ENCODE peak calls at places on chromosomes 16 and 17, in ten cellular contexts. R is kidney epithelial cell, X is cardiac fibroblast, Q is bronchial epithelial cell, N is left ventricle myocardium inferior, E is AG09319, A is endothelial cell, F is lower leg skin, M is H1, B is WERI-Rb-1. Z is an unnamed sample.

GRCh38 chr17:81039854-81040758 is 5.2 kb downstream of the BAIAP2 start:
- DNase-seq in M (no peak), Q (peak), R (no peak), X (peak), A (no peak), E (no peak), N (no peak), B (no peak), F (no peak), Z (no peak)

GRCh38 chr17:36705651-36706436 is 104.5 kb downstream of the MRM1 start:
- DNase-seq in B (peak), Q (peak), A (peak), X (peak), M (no peak), E (no peak), N (no peak), F (no peak), R (no peak), Z (peak)

GRCh38 chr17:76075364-76076099 is 951 bp downstream of the GALR2 start:
- DNase-seq in M (peak), F (no peak), B (no peak), X (peak), Q (no peak), R (no peak), N (no peak), A (peak), E (no peak), Z (peak)

GRCh38 chr16:3855142-3855541 is 25.4 kb downstream of the CREBBP start:
- DNase-seq in Q (no peak), M (no peak), X (no peak), N (no peak), E (no peak), F (no peak), A (no peak), R (no peak), B (no peak), Z (no peak)

GRCh38 chr16:50548659-50549560 is 714 bp downstream of the NKD1 start:
- DNase-seq in A (peak), B (peak), M (no peak), R (no peak), X (no peak), N (no peak), Q (no peak), E (no peak), F (no peak), Z (peak)

GRCh38 chr17:622356-622755 is 92.3 kb downstream of the VPS53 start:
- DNase-seq in F (no peak), A (no peak), E (no peak), R (peak), B (no peak), Q (peak), X (peak), M (no peak), N (no peak), Z (no peak)

GRCh38 chr16:79882292-79882995 is 281.9 kb upstream of the MAF start:
- DNase-seq in M (no peak), F (no peak), Q (no peak), E (no peak), B (no peak), N (no peak), A (no peak), R (no peak), X (no peak), Z (no peak)

GRCh38 chr16:66133641-66134402 is 232.7 kb upstream of the CDH5 start:
- DNase-seq in E (no peak), F (no peak), N (no peak), R (no peak), Q (no peak), B (no peak), M (no peak), A (no peak), X (no peak), Z (no peak)

GRCh38 chr16:48829361-48829760 is 219.4 kb upstream of the N4BP1 start:
- DNase-seq in F (peak), N (no peak), M (no peak), A (no peak), B (no peak), E (no peak), R (no peak), Q (no peak), X (no peak), Z (no peak)

GRCh38 chr16:80174416-80174815 is 366.4 kb upstream of the DYNLRB2 start:
- DNase-seq in N (no peak), F (no peak), X (peak), M (no peak), E (peak), A (no peak), Q (peak), R (peak), B (no peak), Z (no peak)

GRCh38 chr16:82938108-82938507 is 311.3 kb downstream of the CDH13 start:
- DNase-seq in Q (no peak), X (no peak), B (no peak), M (no peak), E (no peak), N (no peak), R (no peak), A (no peak), F (no peak), Z (no peak)

GRCh38 chr17:14940946-14941280 is 324.2 kb downstream of the PMP22 start:
- DNase-seq in M (no peak), A (no peak), X (no peak), F (no peak), B (no peak), E (no peak), N (no peak), R (no peak), Q (peak), Z (no peak)

GRCh38 chr17:67855504-67856324 is 30.4 kb downstream of the BPTF start:
- DNase-seq in F (no peak), Q (no peak), X (no peak), B (no peak), M (no peak), A (no peak), E (no peak), R (no peak), N (no peak), Z (no peak)

GRCh38 chr17:9444687-9445086 is 130.9 kb downstream of the STX8 start:
- DNase-seq in F (no peak), E (no peak), X (no peak), M (no peak), B (no peak), R (no peak), N (no peak), Q (no peak), A (no peak), Z (no peak)

GRCh38 chr17:11803635-11804034 is 193.6 kb downstream of the ZNF18 start:
- DNase-seq in X (no peak), N (no peak), Q (no peak), A (no peak), B (peak), F (no peak), E (no peak), R (no peak), M (no peak), Z (no peak)

GRCh38 chr17:65660947-65661346 is 99.5 kb upstream of the AXIN2 start:
- DNase-seq in X (peak), N (no peak), E (peak), R (no peak), B (no peak), Q (peak), A (no peak), F (no peak), M (no peak), Z (no peak)

GRCh38 chr17:31532526-31532925 is 141.1 kb downstream of the RAB11FIP4 start:
- DNase-seq in F (no peak), N (no peak), Q (no peak), E (no peak), M (no peak), R (no peak), B (no peak), X (no peak), A (no peak), Z (no peak)

DNA sequence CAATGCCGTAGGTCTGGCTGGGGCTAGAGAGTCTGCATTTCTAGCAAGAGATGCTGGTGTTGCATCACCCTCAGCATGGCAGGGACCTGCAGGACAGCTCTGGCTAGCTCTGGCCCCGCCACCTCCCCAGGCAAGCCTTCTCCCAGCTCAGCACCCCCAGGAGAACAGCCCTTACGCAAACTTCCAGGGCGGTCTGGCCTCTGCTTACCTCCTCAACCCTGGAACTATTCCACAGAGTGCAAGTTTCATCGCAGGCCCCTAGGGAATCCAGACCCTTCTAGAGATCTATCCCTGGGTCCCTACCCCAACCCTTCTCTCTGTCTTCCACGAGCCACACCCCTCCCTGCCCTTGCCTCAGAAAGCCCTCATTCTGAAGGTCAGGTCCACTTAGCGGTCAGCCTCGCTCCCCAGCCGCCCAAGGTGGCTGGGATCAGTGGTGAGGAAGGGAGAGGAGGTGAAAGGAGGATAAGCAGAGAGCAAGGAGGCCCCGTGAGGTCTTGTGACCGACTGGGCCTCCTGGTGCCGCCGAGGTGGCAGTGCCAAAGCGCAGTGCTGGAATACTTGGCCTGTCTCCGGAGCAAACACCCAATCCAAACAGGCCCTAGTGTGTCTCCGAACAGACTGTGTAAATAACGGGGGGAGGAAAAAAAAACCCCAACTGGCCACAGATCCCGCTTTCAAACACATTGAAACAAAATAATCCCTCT is 380.7 kb downstream of the SOX9 start:
- DNase-seq in E (no peak), M (no peak), Q (no peak), X (no peak), F (no peak), B (no peak), N (no peak), R (no peak), A (no peak), Z (no peak)
- TF ChIP-seq CTCF in E (no peak), M (no peak), Q (no peak), X (no peak), F (no peak), B (no peak), N (no peak), R (no peak), A (no peak), Z (no peak)

GRCh38 chr17:28533091-28533670 is 19.2 kb downstream of the UNC119 start:
- DNase-seq in R (no peak), A (no peak), X (no peak), E (no peak), B (no peak), Q (peak), N (no peak), M (no peak), F (no peak), Z (no peak)

GRCh38 chr17:28538296-28538895 is 14.0 kb downstream of the UNC119 start:
- DNase-seq in Q (no peak), N (no peak), X (no peak), M (no peak), B (no peak), R (no peak), A (no peak), F (no peak), E (no peak), Z (no peak)

GRCh38 chr17:28537219-28537610 is 15.2 kb downstream of the UNC119 start:
- DNase-seq in X (no peak), N (no peak), M (no peak), F (no peak), Q (no peak), E (no peak), R (no peak), A (no peak), B (no peak), Z (no peak)

GRCh38 chr17:28534740-28535375 is 17.6 kb downstream of the UNC119 start:
- DNase-seq in A (no peak), Q (no peak), M (no peak), X (no peak), F (no peak), N (no peak), E (no peak), B (no peak), R (no peak), Z (no peak)

DNA sequence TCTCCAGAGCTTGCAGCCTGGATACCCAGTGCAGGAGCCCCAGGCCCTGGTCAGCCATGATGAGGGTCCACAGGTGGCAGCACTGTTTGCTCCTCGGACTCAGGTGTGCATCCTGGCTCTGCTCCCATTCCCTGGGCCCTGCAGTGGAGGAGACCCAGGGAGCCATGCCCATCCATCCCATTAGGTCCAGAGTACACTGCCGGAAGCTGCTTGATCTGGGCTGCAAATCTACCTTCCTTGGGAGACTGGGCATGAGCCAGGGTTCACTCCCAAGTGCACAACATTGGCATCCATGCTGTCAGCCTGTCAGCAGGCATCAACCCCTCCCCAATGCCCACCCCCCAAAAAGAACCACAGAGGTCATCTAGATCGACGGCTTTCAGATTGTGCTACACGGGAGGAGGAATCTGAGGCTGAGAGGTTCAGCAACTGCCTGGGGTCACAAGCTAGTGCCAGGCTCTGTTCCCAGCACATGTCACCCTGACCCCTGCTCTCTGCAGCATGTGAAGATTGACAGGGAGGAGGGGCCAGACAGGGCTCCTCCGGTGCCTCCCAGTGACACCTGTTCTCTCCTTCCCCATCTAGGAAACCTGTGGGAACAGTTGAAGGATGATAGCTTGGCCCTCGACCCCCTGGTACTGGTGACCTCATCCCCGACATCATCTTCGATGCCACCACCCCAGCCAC is 15.7 kb downstream of the UNC119 start:
- DNase-seq in Q (no peak), F (no peak), B (no peak), R (no peak), A (no peak), N (no peak), X (no peak), E (no peak), M (no peak), Z (no peak)
- TF ChIP-seq CTCF in Q (no peak), F (no peak), B (no peak), R (no peak), A (no peak), N (no peak), X (no peak), E (no peak), M (no peak), Z (no peak)

DNA sequence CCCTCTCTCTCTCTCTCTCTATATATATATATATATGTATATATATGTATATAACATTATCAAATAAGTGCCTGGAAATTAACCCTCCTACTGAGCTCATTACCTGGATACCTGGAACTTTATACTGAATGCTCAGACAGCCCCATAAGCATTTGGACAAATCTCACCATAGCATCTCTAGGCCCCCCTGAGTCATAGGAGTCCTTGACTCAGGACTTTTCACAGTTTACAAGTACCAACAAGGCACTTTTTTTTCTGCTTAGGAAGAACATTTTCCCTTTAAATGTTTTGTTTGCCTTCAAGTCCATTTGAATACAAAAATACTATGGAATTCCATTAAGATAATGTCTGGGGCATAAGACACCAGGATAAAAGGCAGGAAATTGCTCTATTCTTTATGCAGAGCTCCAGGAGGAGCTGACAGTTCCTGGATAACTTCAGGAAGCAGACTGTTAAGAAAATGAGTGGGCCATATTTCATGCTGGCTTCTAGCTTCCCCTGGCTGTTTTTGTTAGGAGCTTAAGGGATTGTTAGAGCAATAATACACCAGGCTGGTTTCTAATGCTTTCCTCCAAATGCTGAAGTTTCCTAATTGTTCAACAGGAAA is 171.7 kb upstream of the ASIC2 start:
- DNase-seq in F (no peak), B (no peak), M (no peak), R (no peak), X (no peak), Q (peak), N (no peak), A (no peak), E (no peak), Z (no peak)
- TF ChIP-seq CTCF in F (no peak), B (no peak), M (no peak), R (no peak), X (no peak), Q (no peak), N (no peak), A (no peak), E (no peak), Z (no peak)

GRCh38 chr17:16407911-16408588 is 7.3 kb upstream of the TRPV2 start:
- DNase-seq in X (peak), R (no peak), N (peak), A (no peak), M (peak), F (no peak), Q (peak), B (peak), E (no peak), Z (no peak)

GRCh38 chr17:16406742-16407674 is 8.4 kb upstream of the TRPV2 start:
- DNase-seq in F (peak), E (no peak), M (peak), N (peak), A (peak), R (no peak), X (peak), Q (no peak), B (no peak), Z (peak)
- TF ChIP-seq CTCF in F (no peak), E (no peak), M (peak), N (no peak), A (no peak), R (no peak), X (no peak), Q (no peak), B (no peak), Z (no peak)

GRCh38 chr16:67177743-67178699 is 5.7 kb downstream of the MATCAP1 start:
- DNase-seq in M (peak), Q (peak), N (peak), F (no peak), E (no peak), A (no peak), R (no peak), B (no peak), X (peak), Z (peak)
- TF ChIP-seq CTCF in M (no peak), Q (peak), N (peak), F (no peak), E (no peak), A (no peak), R (no peak), B (no peak), X (peak), Z (no peak)

DNA sequence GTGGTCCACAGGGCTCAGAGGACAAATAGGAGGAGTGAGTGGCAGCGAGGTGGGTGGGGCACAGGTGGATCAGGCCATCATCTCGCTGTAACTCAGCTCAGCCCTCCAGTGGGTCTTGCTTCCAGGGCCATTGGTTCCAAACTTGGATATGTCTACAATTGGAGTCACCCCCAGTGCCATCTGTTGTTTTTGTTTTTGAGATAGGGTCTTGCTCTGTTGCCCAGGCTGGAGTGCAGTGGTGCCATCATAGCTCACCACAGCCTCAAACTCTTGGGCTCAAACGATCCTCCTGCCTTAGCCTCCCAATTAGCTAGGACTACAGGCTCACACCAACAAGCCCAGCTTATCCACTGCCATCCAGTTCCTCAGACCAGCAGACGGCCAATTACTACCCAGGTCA is 45.9 kb downstream of the DDX19A start:
- DNase-seq in X (no peak), Q (no peak), R (no peak), M (no peak), A (no peak), F (no peak), E (no peak), B (no peak), N (no peak), Z (no peak)
- TF ChIP-seq CTCF in X (no peak), Q (no peak), R (no peak), M (no peak), A (no peak), F (no peak), E (no peak), B (no peak), N (no peak), Z (no peak)

GRCh38 chr16:73219176-73219575 is 171.2 kb upstream of the ZFHX3 start:
- DNase-seq in N (no peak), M (no peak), E (no peak), F (no peak), X (no peak), B (no peak), Q (no peak), A (no peak), R (no peak), Z (no peak)
- TF ChIP-seq CTCF in N (no peak), M (no peak), E (no peak), F (no peak), X (peak), B (peak), Q (no peak), A (peak), R (peak), Z (peak)

DNA sequence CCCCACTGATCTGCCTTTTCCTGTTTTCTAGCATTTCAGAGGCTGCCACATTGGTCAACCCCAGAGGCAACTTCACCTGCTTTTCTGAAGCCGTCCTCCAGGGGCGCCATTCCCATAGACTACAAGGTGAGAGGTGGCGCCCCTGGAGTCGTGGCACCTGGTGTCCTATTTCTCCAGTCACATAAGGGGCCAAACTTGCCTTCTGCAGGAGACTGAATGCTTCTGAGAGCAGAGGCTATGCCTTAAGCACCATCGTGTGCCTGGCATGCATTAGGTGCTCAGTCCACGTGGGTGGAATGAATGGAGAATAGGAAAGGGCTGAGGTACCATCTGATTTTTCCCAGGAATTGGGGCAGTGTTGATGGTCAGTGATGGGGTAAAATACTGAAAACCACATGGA is 164.8 kb downstream of the HAPSTR1 start:
- DNase-seq in X (no peak), A (peak), F (no peak), E (no peak), N (peak), M (peak), Q (no peak), B (peak), R (no peak), Z (peak)
- TF ChIP-seq CTCF in X (peak), A (peak), F (no peak), E (peak), N (peak), M (peak), Q (peak), B (peak), R (peak), Z (peak)

DNA sequence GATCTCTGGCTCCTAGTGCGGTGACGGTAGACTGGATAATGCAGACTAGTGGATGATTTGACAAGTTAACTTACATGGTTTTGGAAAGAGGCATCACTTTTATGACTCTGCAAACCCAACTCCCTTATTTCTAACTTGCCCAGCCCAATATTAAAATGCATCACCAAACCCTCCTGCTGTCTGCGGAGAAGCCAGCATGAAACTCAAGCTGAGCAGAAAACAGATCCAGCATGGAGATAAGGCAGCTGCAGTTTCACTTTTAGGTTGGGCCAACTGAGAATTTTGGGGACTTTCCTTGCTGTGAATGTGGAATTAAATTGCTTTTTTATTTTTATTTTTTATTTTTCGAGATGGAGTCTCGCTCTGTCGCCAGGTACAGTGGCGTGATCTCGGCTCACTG is 27.8 kb downstream of the CDH1 start:
- DNase-seq in F (no peak), M (no peak), Q (no peak), X (no peak), E (no peak), N (no peak), A (no peak), R (no peak), B (no peak), Z (no peak)
- TF ChIP-seq CTCF in F (no peak), M (no peak), Q (no peak), X (no peak), E (no peak), N (no peak), A (no peak), R (no peak), B (no peak), Z (no peak)

Z was measured in glutamatergic neuron.